ENCODE peak calls at places on chromosomes 3 and 15, in nine cellular contexts. Y is GM12892, K is K562, X is HepG2, W is sigmoid colon, D is stomach, G is HCT116, A is GM12891, N is GM12878. O is an unnamed sample.

GRCh38 chr3:150371741-150372254 is 36.3 kb upstream of the TSC22D2 start:
- DNase-seq in X (peak; percentile 85), D (peak; percentile 43), N (no peak), G (peak; percentile 87), Y (no peak), W (peak; percentile 77), A (no peak), K (peak; percentile 58), O (no peak)

GRCh38 chr3:138559134-138559533 is 34.9 kb downstream of the CEP70 start:
- DNase-seq in N (no peak), A (no peak), D (no peak), X (no peak), K (no peak), Y (no peak), G (no peak), W (no peak), O (no peak)

GRCh38 chr3:127464642-127465041 is 125.9 kb downstream of the TPRA1 start:
- DNase-seq in W (no peak), G (no peak), D (peak; percentile 31), N (no peak), K (no peak), Y (no peak), A (no peak), X (no peak), O (no peak)

GRCh38 chr15:99209326-99209725 is 40.1 kb downstream of the TTC23 start:
- DNase-seq in K (no peak), G (no peak), W (no peak), D (no peak), Y (no peak), N (no peak), A (no peak), X (no peak), O (no peak)

GRCh38 chr15:86044981-86045380 is 34.7 kb upstream of the AGBL1 start:
- DNase-seq in K (no peak), Y (no peak), G (no peak), D (no peak), X (no peak), A (no peak), N (no peak), W (no peak), O (no peak)

GRCh38 chr15:73802336-73803105 is 49.4 kb upstream of the INSYN1 start:
- DNase-seq in D (no peak), A (no peak), Y (no peak), G (no peak), N (no peak), K (no peak), X (no peak), W (peak; percentile 73), O (peak; percentile 71)

GRCh38 chr3:4722103-4722502 is 229.0 kb downstream of the ITPR1 start:
- DNase-seq in W (no peak), Y (peak; percentile 31), G (peak; percentile 68), A (peak; percentile 21), N (no peak), D (no peak), K (peak; percentile 79), X (peak; percentile 56), O (no peak)

GRCh38 chr3:101903426-101903825 is 54.1 kb downstream of the NFKBIZ start:
- DNase-seq in W (no peak), D (no peak), A (no peak), G (no peak), N (no peak), X (no peak), K (no peak), Y (no peak), O (no peak)

GRCh38 chr3:124748560-124749198 is 18.4 kb downstream of the UMPS start:
- DNase-seq in W (no peak), Y (no peak), N (no peak), A (no peak), G (no peak), K (no peak), D (no peak), X (no peak), O (no peak)

GRCh38 chr3:182886497-182886896 is 93.2 kb downstream of the ATP11B start:
- DNase-seq in A (no peak), Y (no peak), X (no peak), K (no peak), N (no peak), G (no peak), W (no peak), D (no peak), O (no peak)

GRCh38 chr15:31975446-31976229 is 54.7 kb upstream of the CHRNA7 start:
- DNase-seq in D (no peak), A (no peak), X (no peak), W (no peak), G (no peak), N (no peak), K (no peak), Y (no peak), O (no peak)

GRCh38 chr3:129061888-129062834 is 1.6 kb downstream of the GP9 start:
- DNase-seq in K (no peak), A (no peak), N (no peak), X (no peak), D (no peak), Y (no peak), W (no peak), G (no peak), O (no peak)

GRCh38 chr3:159548675-159549335 is 439.8 kb upstream of the IL12A start:
- DNase-seq in D (no peak), A (no peak), X (no peak), G (no peak), K (no peak), N (no peak), W (no peak), Y (no peak), O (no peak)

GRCh38 chr15:37995461-37996347 is 61.3 kb downstream of the TMCO5A start:
- DNase-seq in G (peak; percentile 45), K (peak; percentile 11), D (no peak), Y (no peak), A (no peak), N (peak; percentile 26), W (no peak), X (peak; percentile 18), O (no peak)

GRCh38 chr3:154955907-154956533 is 124.1 kb upstream of the MME start:
- DNase-seq in Y (no peak), A (no peak), W (no peak), G (no peak), D (no peak), K (no peak), N (no peak), X (no peak), O (no peak)

GRCh38 chr15:31149987-31150386 is 48.5 kb upstream of the TRPM1 start:
- DNase-seq in N (no peak), G (no peak), D (no peak), A (no peak), X (no peak), W (no peak), Y (no peak), K (no peak), O (no peak)

GRCh38 chr15:90423920-90424319 is 35.9 kb downstream of the IQGAP1 start:
- DNase-seq in A (no peak), X (no peak), K (no peak), G (no peak), N (no peak), Y (no peak), W (no peak), D (no peak), O (no peak)
- TF ChIP-seq POLR2AphosphoS5 in A (no peak), X (no peak), K (no peak), G (no peak), N (no peak), Y (no peak), W (no peak), D (no peak), O (no peak)

GRCh38 chr15:101250931-101251829 is 668 bp downstream of the CHSY1 start:
- DNase-seq in G (no peak), K (peak; percentile 54), X (no peak), Y (no peak), A (no peak), W (peak; percentile 76), D (peak; percentile 45), N (no peak), O (no peak)
- TF ChIP-seq POLR2A in G (no peak), K (no peak), X (no peak), Y (no peak), A (no peak), W (no peak), D (no peak), N (no peak), O (no peak)

DNA sequence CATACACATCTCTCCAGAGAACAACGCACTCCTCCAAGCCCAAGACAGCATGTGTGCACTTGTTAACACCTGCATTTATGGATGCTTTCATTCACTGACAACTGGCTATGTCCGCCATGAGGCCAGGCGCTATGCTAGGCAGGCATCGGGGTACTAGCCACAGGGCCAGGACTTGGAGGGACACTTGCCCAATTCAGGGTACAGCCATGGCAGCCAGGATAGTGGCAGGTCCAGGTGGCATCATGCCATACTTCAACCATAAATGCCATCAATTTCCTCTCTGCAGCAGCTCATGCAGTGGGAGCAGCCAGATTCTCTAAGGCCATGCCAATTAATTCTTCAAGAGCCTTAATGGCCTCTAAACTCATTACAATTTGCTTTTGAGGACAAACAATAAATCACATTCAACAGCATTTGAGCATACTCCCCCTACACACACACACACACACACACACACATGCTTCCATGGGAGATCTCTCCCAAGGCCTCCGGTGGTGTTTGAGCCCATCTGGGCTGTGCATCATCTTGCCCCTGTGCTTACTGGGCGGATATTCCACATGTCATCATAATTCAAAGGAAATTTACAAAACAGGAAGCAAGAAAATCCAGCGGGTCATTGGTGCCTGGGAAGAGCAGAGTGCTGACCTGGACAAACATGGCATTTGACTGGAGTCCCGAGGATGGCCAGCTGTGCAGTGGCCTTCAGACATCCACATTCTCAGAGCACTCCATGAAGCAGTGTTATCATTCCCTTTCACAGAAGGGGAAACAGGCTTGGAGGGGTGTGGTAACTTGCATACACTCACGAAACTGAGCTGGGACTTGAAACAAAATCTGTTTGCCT is 109.1 kb downstream of the IQSEC1 start:
- DNase-seq in K (no peak), W (no peak), X (peak; percentile 59), N (no peak), D (no peak), G (no peak), A (no peak), Y (no peak), O (no peak)
- TF ChIP-seq POLR2AphosphoS5 in K (no peak), W (no peak), X (no peak), N (no peak), D (no peak), G (no peak), A (no peak), Y (no peak), O (no peak)

GRCh38 chr3:195909645-195910498 is 1.5 kb upstream of the TNK2 start:
- DNase-seq in X (peak; percentile 58), Y (peak; percentile 99), G (peak; percentile 23), D (peak; percentile 92), K (peak; percentile 100), W (peak; percentile 94), N (no peak), A (peak; percentile 98), O (peak; percentile 81)
- TF ChIP-seq POLR2A in X (no peak), Y (peak; percentile 39), G (no peak), D (no peak), K (peak; percentile 81), W (no peak), N (peak; percentile 62), A (no peak), O (no peak)